ENCODE peak calls at places on chromosomes 2 and 18, in eight cellular contexts. T is AG20443; Y is nucleus accumbens; A is activated effector memory CD4-positive, alpha-beta T cell treated with anti-CD3 and anti-CD28 coated beads, Interleukin-2, amount 50 U/mL, for 16 hours; U is AG08396; G is mesendoderm; F is activated T-helper 1 cell treated with Interleukin-2 at 50 U/mL for 16 hours; J is NCI-H446. B is an unnamed sample.

GRCh38 chr2:71552861-71553301 is 99.5 kb downstream of the DYSF start:
- DNase-seq in T (no peak), Y (no peak), A (peak), U (no peak), G (no peak), F (no peak), J (no peak), B (no peak)

GRCh38 chr2:22221006-22221405 is 1097.2 kb downstream of the TDRD15 start:
- DNase-seq in T (no peak), Y (no peak), A (no peak), U (no peak), G (no peak), F (no peak), J (peak), B (no peak)

GRCh38 chr2:153871231-153872221 is at the start of gene GALNT13:
- DNase-seq in T (peak), Y (peak), A (no peak), U (peak), G (peak), F (no peak), J (peak), B (no peak)

GRCh38 chr18:21330122-21330701 is 88.2 kb downstream of the GREB1L start:
- DNase-seq in T (peak), Y (no peak), A (no peak), U (peak), G (peak), F (no peak), J (no peak), B (no peak)

GRCh38 chr2:127174977-127175376 is 45.1 kb downstream of the CYP27C1 start:
- DNase-seq in T (peak), Y (peak), A (peak), U (peak), G (no peak), F (no peak), J (no peak), B (no peak)

GRCh38 chr2:59827677-59828076 is 725.8 kb downstream of the BCL11A start:
- DNase-seq in T (no peak), Y (no peak), A (no peak), U (no peak), G (no peak), F (no peak), J (no peak), B (no peak)

GRCh38 chr2:41736105-41736567 is 311.7 kb upstream of the PKDCC start:
- DNase-seq in T (peak), Y (no peak), A (no peak), U (no peak), G (no peak), F (no peak), J (no peak), B (peak)

GRCh38 chr2:10356459-10356851 is 53.8 kb downstream of the HPCAL1 start:
- DNase-seq in T (no peak), Y (no peak), A (no peak), U (no peak), G (no peak), F (no peak), J (no peak), B (no peak)

GRCh38 chr2:151973901-151974199 is 125.0 kb downstream of the CACNB4 start:
- DNase-seq in T (no peak), Y (peak), A (no peak), U (no peak), G (peak), F (no peak), J (no peak), B (peak)

GRCh38 chr2:24830351-24830750 is 37.1 kb downstream of the CENPO start:
- DNase-seq in T (no peak), Y (no peak), A (peak), U (no peak), G (peak), F (no peak), J (no peak), B (no peak)

GRCh38 chr18:35522130-35522959 is 24.6 kb upstream of the INO80C start:
- DNase-seq in T (no peak), Y (no peak), A (no peak), U (no peak), G (no peak), F (no peak), J (no peak), B (no peak)

GRCh38 chr2:38619458-38620164 is 16.9 kb upstream of the HNRNPLL start:
- DNase-seq in T (peak), Y (no peak), A (no peak), U (peak), G (no peak), F (no peak), J (no peak), B (no peak)

GRCh38 chr2:215361876-215362561 is 50.2 kb downstream of the ATIC start:
- DNase-seq in T (no peak), Y (no peak), A (no peak), U (no peak), G (no peak), F (no peak), J (no peak), B (no peak)

GRCh38 chr2:171889808-171890207 is 4.2 kb downstream of the SLC25A12 start:
- DNase-seq in T (no peak), Y (no peak), A (no peak), U (no peak), G (no peak), F (no peak), J (no peak), B (no peak)

GRCh38 chr2:6645672-6646071 is 220.0 kb downstream of the CMPK2 start:
- DNase-seq in T (no peak), Y (no peak), A (no peak), U (no peak), G (no peak), F (no peak), J (no peak), B (no peak)

GRCh38 chr2:101741775-101742520 is 44.4 kb downstream of the MAP4K4 start:
- DNase-seq in T (no peak), Y (no peak), A (no peak), U (no peak), G (peak), F (no peak), J (no peak), B (no peak)

GRCh38 chr2:2909086-2910035 is 468.3 kb downstream of the EIPR1 start:
- DNase-seq in T (no peak), Y (no peak), A (no peak), U (no peak), G (no peak), F (no peak), J (no peak), B (no peak)

GRCh38 chr2:165015052-165015642 is 59.8 kb upstream of the SLC38A11 start:
- DNase-seq in T (peak), Y (peak), A (peak), U (peak), G (peak), F (no peak), J (peak), B (peak)

GRCh38 chr2:237475704-237476107 is 11.3 kb upstream of the MLPH start:
- DNase-seq in T (peak), Y (no peak), A (peak), U (peak), G (peak), F (no peak), J (no peak), B (no peak)

GRCh38 chr2:96887419-96888081 is 17.7 kb upstream of the SEMA4C start:
- DNase-seq in T (no peak), Y (peak), A (no peak), U (no peak), G (peak), F (no peak), J (no peak), B (no peak)

GRCh38 chr18:9814431-9814830 is 71.3 kb upstream of the TXNDC2 start:
- DNase-seq in T (peak), Y (no peak), A (no peak), U (peak), G (no peak), F (no peak), J (no peak), B (no peak)

GRCh38 chr2:135870571-135870970 is 5.7 kb downstream of the MCM6 start:
- DNase-seq in T (no peak), Y (no peak), A (no peak), U (no peak), G (no peak), F (no peak), J (no peak), B (no peak)

GRCh38 chr2:150142561-150142960 is 344.9 kb downstream of the RND3 start:
- DNase-seq in T (no peak), Y (no peak), A (no peak), U (no peak), G (no peak), F (no peak), J (no peak), B (peak)

GRCh38 chr2:24206242-24206641 is 31.4 kb downstream of the FAM228A start:
- DNase-seq in T (peak), Y (no peak), A (peak), U (no peak), G (no peak), F (no peak), J (no peak), B (no peak)

GRCh38 chr2:128537646-128538045 is 219.0 kb upstream of the HS6ST1 start:
- DNase-seq in T (no peak), Y (no peak), A (no peak), U (no peak), G (no peak), F (no peak), J (no peak), B (no peak)

GRCh38 chr2:46335404-46335965 is 38.3 kb downstream of the EPAS1 start:
- DNase-seq in T (peak), Y (peak), A (no peak), U (peak), G (peak), F (no peak), J (no peak), B (peak)

GRCh38 chr2:191064590-191064989 is 50.6 kb upstream of the STAT1 start:
- DNase-seq in T (no peak), Y (no peak), A (peak), U (no peak), G (no peak), F (peak), J (no peak), B (no peak)

GRCh38 chr18:74219056-74219455 is 70.7 kb downstream of the TIMM21 start:
- DNase-seq in T (no peak), Y (no peak), A (no peak), U (no peak), G (no peak), F (no peak), J (no peak), B (no peak)